ENCODE peak calls at places on chromosome 3, in six cellular contexts. E is cardiac muscle cell, L is dorsolateral prefrontal cortex, D is neuronal stem cell, R is GM23338, P is right atrium auricular region. Y is an unnamed sample.

GRCh38 chr3:95459706-95460105 is 1354.7 kb upstream of the EPHA6 start:
- DNase-seq in P (no peak), E (no peak), R (no peak), L (no peak), D (no peak), Y (no peak)

GRCh38 chr3:126134219-126134975 is 46.0 kb downstream of the ALDH1L1 start:
- DNase-seq in E (peak), L (peak), R (peak), P (peak), D (peak), Y (no peak)

GRCh38 chr3:14988988-14989394 is 41.6 kb downstream of the NR2C2 start:
- DNase-seq in R (peak), P (no peak), D (no peak), E (no peak), L (no peak), Y (no peak)

GRCh38 chr3:113910966-113911365 is 36.8 kb upstream of the ZDHHC23 start:
- DNase-seq in R (no peak), D (no peak), L (no peak), P (no peak), E (peak), Y (no peak)

GRCh38 chr3:23075478-23075877 is 127.6 kb upstream of the UBE2E2 start:
- DNase-seq in L (no peak), P (no peak), E (peak), R (no peak), D (no peak), Y (no peak)

GRCh38 chr3:126746395-126747177 is 42.5 kb downstream of the CHCHD6 start:
- DNase-seq in E (peak), L (no peak), P (peak), D (no peak), R (no peak), Y (no peak)

GRCh38 chr3:69129531-69129930 is 7.1 kb upstream of the LMOD3 start:
- DNase-seq in E (no peak), L (no peak), D (no peak), P (no peak), R (no peak), Y (no peak)

GRCh38 chr3:38574411-38575278 is 74.8 kb downstream of the SCN5A start:
- DNase-seq in R (no peak), D (no peak), L (no peak), P (peak), E (peak), Y (no peak)

GRCh38 chr3:85148056-85148455 is 189.3 kb downstream of the CADM2 start:
- DNase-seq in P (no peak), D (no peak), L (no peak), R (no peak), E (no peak), Y (no peak)

GRCh38 chr3:18556001-18556408 is 130.9 kb upstream of the SATB1 start:
- DNase-seq in E (no peak), R (no peak), D (no peak), P (no peak), L (no peak), Y (no peak)

GRCh38 chr3:61442696-61443095 is 118.7 kb upstream of the PTPRG start:
- DNase-seq in P (no peak), D (no peak), L (no peak), R (no peak), E (peak), Y (no peak)

GRCh38 chr3:153144779-153145178 is 17.2 kb upstream of the RAP2B start:
- DNase-seq in R (no peak), P (no peak), L (no peak), E (peak), D (no peak), Y (no peak)

GRCh38 chr3:188624384-188624783 is 470.4 kb downstream of the LPP start:
- DNase-seq in D (no peak), P (no peak), R (no peak), L (no peak), E (peak), Y (no peak)

GRCh38 chr3:37171144-37171543 is 3.2 kb downstream of the LRRFIP2 start:
- DNase-seq in L (no peak), E (no peak), R (no peak), D (no peak), P (no peak), Y (no peak)
- H3K27ac ChIP-seq in L (no peak), E (peak), R (no peak), D (no peak), P (peak), Y (no peak)

GRCh38 chr3:32303977-32304376 is 65.5 kb downstream of the CMTM8 start:
- DNase-seq in R (peak), L (no peak), P (no peak), D (no peak), E (no peak), Y (no peak)

GRCh38 chr3:32301426-32301825 is 62.9 kb downstream of the CMTM8 start:
- DNase-seq in R (no peak), E (no peak), P (no peak), L (no peak), D (no peak), Y (no peak)

GRCh38 chr3:32303051-32303786 is 64.7 kb downstream of the CMTM8 start:
- DNase-seq in D (no peak), R (no peak), L (no peak), P (no peak), E (peak), Y (no peak)

GRCh38 chr3:32304510-32304909 is 66.0 kb downstream of the CMTM8 start:
- DNase-seq in P (no peak), D (no peak), L (no peak), R (no peak), E (no peak), Y (no peak)

GRCh38 chr3:32302601-32303000 is 64.1 kb downstream of the CMTM8 start:
- DNase-seq in R (no peak), L (no peak), D (no peak), E (no peak), P (no peak), Y (no peak)
- H3K27ac ChIP-seq in R (no peak), L (no peak), D (no peak), E (no peak), P (no peak), Y (no peak)

DNA sequence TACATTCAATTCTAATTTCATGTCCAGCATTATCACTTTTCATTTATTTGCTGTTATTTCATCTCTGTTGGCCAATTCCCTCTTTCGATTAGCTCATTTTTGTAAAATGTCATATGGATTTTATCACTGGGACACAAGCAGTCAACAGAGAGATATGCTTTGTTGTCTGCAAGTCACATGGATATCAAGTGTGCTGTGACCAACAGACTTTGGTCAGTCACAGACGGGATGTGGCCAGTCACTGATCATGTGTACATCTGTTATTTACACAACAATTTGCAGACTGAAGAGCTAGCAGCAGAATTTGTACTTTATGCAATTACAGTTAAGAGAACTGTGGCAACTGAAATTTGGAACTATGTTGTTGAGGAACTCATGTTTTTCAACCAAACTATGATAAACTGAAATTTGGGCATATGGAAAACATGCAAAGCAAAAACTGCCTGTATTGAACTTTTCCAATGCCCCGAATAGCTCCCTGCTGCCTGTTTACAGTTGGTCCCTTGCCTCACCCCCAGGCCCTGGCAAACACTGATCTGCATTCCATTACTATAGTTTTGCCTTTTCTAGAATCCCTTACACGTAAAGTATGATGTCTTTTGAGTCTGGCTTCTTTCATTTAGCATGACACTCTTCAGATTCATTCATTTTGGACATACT is 104.4 kb downstream of the RPL22L1 start:
- DNase-seq in R (no peak), L (no peak), D (no peak), P (no peak), E (no peak), Y (no peak)
- H3K27ac ChIP-seq in R (no peak), L (no peak), D (no peak), P (no peak), E (no peak), Y (no peak)

DNA sequence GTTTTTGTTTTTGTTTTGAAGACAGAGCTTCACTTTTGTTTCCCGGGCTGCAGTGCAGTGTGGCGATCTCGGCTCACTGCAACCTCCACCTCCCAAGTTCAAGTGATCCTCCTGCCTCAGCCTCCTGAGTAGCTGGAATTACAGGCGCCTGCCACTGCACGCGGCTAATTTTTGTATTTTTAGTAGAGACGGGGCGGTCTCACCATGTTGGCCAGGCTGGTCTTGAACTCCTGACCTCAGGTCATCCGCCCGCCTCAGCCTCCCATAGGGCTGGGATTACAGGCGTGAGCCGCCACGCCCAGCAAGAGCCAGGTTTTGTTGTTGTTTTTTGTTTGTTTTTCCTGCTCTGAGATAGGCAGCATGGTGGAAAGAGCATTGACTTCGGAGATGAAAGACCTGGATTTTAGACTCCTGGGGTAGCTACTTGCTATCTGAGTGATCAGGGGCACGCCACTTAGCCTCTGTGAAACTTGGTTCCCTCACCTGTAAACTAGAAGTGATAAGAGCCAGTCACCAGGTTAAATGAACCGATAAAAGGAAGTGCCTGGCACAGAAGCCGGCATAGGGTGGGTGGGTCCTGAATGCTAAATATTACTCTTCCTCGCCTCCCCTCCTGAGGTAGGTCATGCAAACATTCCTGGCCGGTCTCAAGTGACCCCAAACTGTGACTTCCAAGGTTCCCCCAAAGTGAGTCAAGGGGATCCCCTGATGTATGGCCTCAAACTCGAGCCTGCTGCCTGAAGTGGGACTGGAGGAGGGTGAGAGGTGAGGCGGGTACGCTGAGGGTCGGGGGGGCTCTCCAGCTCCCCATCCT is 62.9 kb upstream of the MCF2L2 start:
- DNase-seq in D (no peak), L (no peak), P (no peak), E (no peak), R (no peak), Y (no peak)
- H3K27ac ChIP-seq in D (no peak), L (no peak), P (no peak), E (no peak), R (peak), Y (peak)

DNA sequence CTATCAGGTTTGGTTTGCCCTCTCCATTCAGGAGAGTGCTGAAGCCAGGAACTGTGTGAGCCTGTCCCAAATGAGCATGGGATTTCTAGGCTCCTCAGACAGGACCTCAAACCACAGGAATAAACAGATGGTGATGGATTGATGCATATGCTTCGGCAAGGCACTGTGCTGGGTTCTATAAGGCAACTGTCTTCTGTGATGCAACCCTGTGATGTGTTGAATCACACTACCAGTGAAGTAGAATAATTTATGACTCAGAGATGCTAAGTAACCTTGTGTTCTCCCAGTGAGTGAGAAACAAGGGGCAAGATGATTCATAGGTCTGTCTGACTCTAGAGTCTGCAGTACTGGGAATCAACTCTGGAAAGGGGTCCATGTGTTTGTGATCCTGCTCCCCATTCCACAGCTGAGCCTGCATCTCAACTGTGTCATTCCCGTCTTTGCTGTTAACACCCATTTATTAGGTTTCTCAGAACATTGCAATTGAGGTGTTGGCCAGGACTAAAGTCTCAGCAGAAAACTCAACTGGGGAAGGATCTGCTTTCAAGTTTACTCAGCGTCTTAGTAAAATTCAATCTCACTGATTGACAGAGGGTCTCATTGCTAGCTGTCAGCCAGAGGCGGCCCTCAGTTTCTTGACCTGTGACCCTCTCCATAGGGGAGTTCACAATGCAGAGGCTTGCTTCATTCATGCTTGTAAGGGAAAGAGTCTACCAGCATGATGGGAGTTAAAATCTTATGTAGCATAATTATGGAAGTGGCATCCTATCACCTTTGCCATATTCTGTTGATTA is 510.1 kb upstream of the CFAP20DC start:
- DNase-seq in P (no peak), D (no peak), E (peak), R (no peak), L (no peak), Y (no peak)
- H3K27ac ChIP-seq in P (no peak), D (no peak), E (no peak), R (no peak), L (no peak), Y (no peak)

Y was measured in esophagus squamous epithelium.